ENCODE peak calls at places on chromosomes 16 and 17, in ten cellular contexts. M is skeletal muscle cell; J is caudate nucleus; K is cardiac muscle cell; O is lower lobe of right lung; H is substantia nigra; A is stimulated activated CD4-positive, alpha-beta T cell treated with anti-CD3 and anti-CD28 coated beads, Interleukin-1b, Interleukin-23, amount 100 ng/mL, for 24 hours; V is NCI-H2081; Z is posterior vena cava; X is SIG-M5. S is an unnamed sample.

GRCh38 chr17:42522263-42522790 is 13.7 kb upstream of the NAGLU start:
- DNase-seq in M (no peak), J (no peak), K (no peak), O (no peak), H (no peak), A (no peak), V (no peak), Z (peak), X (no peak), S (no peak)

GRCh38 chr16:23132921-23133532 is 16.2 kb downstream of the USP31 start:
- DNase-seq in M (peak), J (no peak), K (peak), O (no peak), H (no peak), A (no peak), V (no peak), Z (no peak), X (no peak), S (no peak)

GRCh38 chr16:80746231-80746630 is 58.2 kb downstream of the CDYL2 start:
- DNase-seq in M (peak), J (no peak), K (peak), O (no peak), H (no peak), A (no peak), V (no peak), Z (no peak), X (no peak), S (no peak)

GRCh38 chr17:39603304-39604016 is 4.3 kb downstream of the NEUROD2 start:
- DNase-seq in M (no peak), J (no peak), K (no peak), O (no peak), H (no peak), A (no peak), V (no peak), Z (no peak), X (no peak), S (no peak)

GRCh38 chr16:70657956-70658355 is 11.6 kb downstream of the IL34 start:
- DNase-seq in M (peak), J (no peak), K (no peak), O (no peak), H (no peak), A (no peak), V (no peak), Z (peak), X (no peak), S (peak)

GRCh38 chr17:73546770-73547345 is 97.4 kb downstream of the SDK2 start:
- DNase-seq in M (no peak), J (no peak), K (peak), O (peak), H (no peak), A (no peak), V (no peak), Z (no peak), X (peak), S (peak)

GRCh38 chr17:74671031-74671771 is 41.5 kb downstream of the CD300LF start:
- DNase-seq in M (peak), J (no peak), K (peak), O (peak), H (no peak), A (peak), V (no peak), Z (peak), X (no peak), S (peak)

GRCh38 chr16:359871-360697 is 7.6 kb upstream of the AXIN1 start:
- DNase-seq in M (no peak), J (no peak), K (no peak), O (no peak), H (no peak), A (no peak), V (no peak), Z (peak), X (no peak), S (no peak)

GRCh38 chr17:80786470-80786869 is 205.2 kb upstream of the CHMP6 start:
- DNase-seq in M (peak), J (no peak), K (no peak), O (peak), H (no peak), A (no peak), V (no peak), Z (peak), X (no peak), S (no peak)

GRCh38 chr17:73599599-73599998 is 44.6 kb downstream of the SDK2 start:
- DNase-seq in M (no peak), J (no peak), K (no peak), O (no peak), H (no peak), A (no peak), V (no peak), Z (no peak), X (no peak), S (no peak)